ENCODE peak calls at places on chromosome 1, in four cellular contexts. B, R, Y and J are unnamed samples.

GRCh38 chr1:38014724-38015424 is 2.3 kb downstream of the UTP11 start:
- DNase-seq in B (no peak), R (no peak), Y (no peak), J (no peak)

GRCh38 chr1:248923932-248924331 is 17.9 kb downstream of the PGBD2 start:
- DNase-seq in B (no peak), R (no peak), Y (no peak), J (no peak)

GRCh38 chr1:183898610-183899009 is 93.7 kb downstream of the RGL1 start:
- DNase-seq in B (no peak), R (no peak), Y (no peak), J (no peak)

GRCh38 chr1:218485241-218485928 is 140.2 kb downstream of the TGFB2 start:
- DNase-seq in B (no peak), R (no peak), Y (no peak), J (no peak)

GRCh38 chr1:156083800-156084790 is 1.8 kb upstream of the MEX3A start:
- DNase-seq in B (no peak), R (no peak), Y (no peak), J (no peak)

GRCh38 chr1:202656057-202656456 is 54.2 kb downstream of the SYT2 start:
- DNase-seq in B (peak), R (no peak), Y (no peak), J (peak)

GRCh38 chr1:89687254-89687653 is 54.3 kb downstream of the LRRC8C start:
- DNase-seq in B (no peak), R (no peak), Y (no peak), J (no peak)

GRCh38 chr1:8217011-8217711 is 100.8 kb upstream of the SLC45A1 start:
- DNase-seq in B (no peak), R (no peak), Y (no peak), J (no peak)

GRCh38 chr1:150008699-150009098 is 1.8 kb downstream of the OTUD7B start:
- DNase-seq in B (no peak), R (no peak), Y (no peak), J (peak)

GRCh38 chr1:151542710-151543129 is 2.6 kb downstream of the TUFT1 start:
- DNase-seq in B (no peak), R (no peak), Y (no peak), J (no peak)

GRCh38 chr1:8241417-8242014 is 76.4 kb upstream of the SLC45A1 start:
- DNase-seq in B (no peak), R (no peak), Y (no peak), J (peak)

GRCh38 chr1:161374373-161374772 is 6.7 kb upstream of the CFAP126 start:
- DNase-seq in B (peak), R (no peak), Y (no peak), J (peak)

GRCh38 chr1:210372931-210373627 is 44.4 kb downstream of the HHAT start:
- DNase-seq in B (no peak), R (no peak), Y (no peak), J (no peak)

GRCh38 chr1:40895601-40896000 is 33.4 kb upstream of the CITED4 start:
- DNase-seq in B (no peak), R (no peak), Y (no peak), J (no peak)

GRCh38 chr1:40896482-40896881 is 34.3 kb upstream of the CITED4 start:
- DNase-seq in B (no peak), R (no peak), Y (no peak), J (peak)

GRCh38 chr1:40898434-40898900 is 36.3 kb upstream of the CITED4 start:
- DNase-seq in B (no peak), R (no peak), Y (no peak), J (no peak)

GRCh38 chr1:40899230-40899870 is 37.2 kb upstream of the CITED4 start:
- DNase-seq in B (no peak), R (no peak), Y (peak), J (no peak)

GRCh38 chr1:40897499-40897898 is 35.3 kb upstream of the CITED4 start:
- DNase-seq in B (no peak), R (no peak), Y (no peak), J (no peak)
- TF ChIP-seq FOSL1 in B (no peak), R (no peak), Y (no peak), J (no peak)

GRCh38 chr1:3731951-3732746 is 20.1 kb upstream of the CCDC27 start:
- DNase-seq in B (no peak), R (no peak), Y (no peak), J (no peak)

GRCh38 chr1:3729594-3730555 is 22.4 kb upstream of the CCDC27 start:
- DNase-seq in B (no peak), R (no peak), Y (no peak), J (no peak)

GRCh38 chr1:3732747-3733602 is 19.3 kb upstream of the CCDC27 start:
- DNase-seq in B (no peak), R (no peak), Y (no peak), J (no peak)

GRCh38 chr1:3731543-3731942 is 20.7 kb upstream of the CCDC27 start:
- DNase-seq in B (no peak), R (no peak), Y (no peak), J (no peak)

DNA sequence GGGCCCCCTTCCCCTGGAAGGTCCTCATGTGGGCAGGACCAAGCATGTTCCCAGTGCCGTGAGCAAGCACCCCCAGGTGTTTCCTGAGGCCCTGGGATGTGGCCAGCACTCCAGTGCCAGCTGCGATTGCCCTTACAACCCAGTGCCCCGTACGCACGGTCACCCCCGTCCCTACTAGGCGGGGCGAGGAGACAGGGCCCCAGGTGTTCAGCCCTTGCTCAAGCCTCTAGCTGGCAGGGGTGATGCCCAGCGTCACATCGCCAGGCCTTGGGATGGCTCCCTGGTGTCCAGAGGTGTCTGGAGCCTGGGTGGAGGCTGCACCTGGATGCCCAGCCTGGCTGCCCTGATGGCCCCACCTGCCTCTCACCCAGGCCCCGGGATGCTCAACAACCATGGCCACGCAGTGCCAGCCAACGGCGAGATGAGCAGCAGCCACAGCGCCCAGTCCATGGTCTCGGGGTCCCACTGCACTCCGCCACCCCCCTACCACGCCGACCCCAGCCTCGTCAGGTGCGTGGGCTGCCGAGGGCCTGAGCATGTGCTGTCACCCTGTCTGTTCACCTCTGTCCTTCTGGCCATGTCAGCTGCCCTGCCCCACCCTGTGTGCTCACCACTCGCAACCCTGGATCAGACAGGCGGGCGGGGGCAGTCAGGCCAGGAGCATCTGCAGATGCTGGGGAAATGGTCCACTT is 21.5 kb upstream of the CCDC27 start:
- DNase-seq in B (no peak), R (no peak), Y (no peak), J (no peak)
- TF ChIP-seq FOSL1 in B (no peak), R (no peak), Y (no peak), J (no peak)

GRCh38 chr1:60657926-60658325 is 424.4 kb upstream of the NFIA start:
- DNase-seq in B (no peak), R (no peak), Y (no peak), J (no peak)
- TF ChIP-seq FOSL1 in B (no peak), R (no peak), Y (no peak), J (no peak)

GRCh38 chr1:15245593-15246325 is 1.3 kb upstream of the FHAD1 start:
- DNase-seq in B (no peak), R (no peak), Y (no peak), J (no peak)

GRCh38 chr1:15248238-15248637 is 1.2 kb downstream of the FHAD1 start:
- DNase-seq in B (no peak), R (no peak), Y (no peak), J (no peak)

GRCh38 chr1:15249032-15249601 is 2.1 kb downstream of the FHAD1 start:
- DNase-seq in B (no peak), R (no peak), Y (no peak), J (no peak)

GRCh38 chr1:15244813-15245212 is 2.2 kb upstream of the FHAD1 start:
- DNase-seq in B (no peak), R (no peak), Y (no peak), J (no peak)

GRCh38 chr1:15246960-15247614 is at the start of gene FHAD1:
- DNase-seq in B (peak), R (peak), Y (peak), J (no peak)
- TF ChIP-seq FOSL1 in B (no peak), R (no peak), Y (no peak), J (no peak)